ENCODE peak calls at places on chromosome 12, in nine cellular contexts. One of them, this sample, is unnamed.

GRCh38 chr12:114682101-114682919 is 1.7 kb downstream of the TBX3 start:
- DNase-seq in astrocyte of the hippocampus: no peak
- DNase-seq in AML-193: no peak
- DNase-seq in hippocampal formation: no peak
- DNase-seq in fibroblast of the aortic adventitia: no peak
- DNase-seq in anterior cingulate cortex: no peak
- DNase-seq in astrocyte of the spinal cord: no peak
- DNase-seq in RWPE1: no peak
- DNase-seq in T-cell: no peak
- DNase-seq in this sample: no peak

GRCh38 chr12:109695961-109696461 is 17.6 kb upstream of the FAM222A start:
- DNase-seq in fibroblast of the aortic adventitia: no peak
- DNase-seq in astrocyte of the spinal cord: no peak
- DNase-seq in T-cell: no peak
- DNase-seq in AML-193: no peak
- DNase-seq in RWPE1: no peak
- DNase-seq in hippocampal formation: peak
- DNase-seq in astrocyte of the hippocampus: no peak
- DNase-seq in anterior cingulate cortex: no peak
- DNase-seq in this sample: no peak

GRCh38 chr12:80068173-80068572 is 31.2 kb upstream of the OTOGL start:
- DNase-seq in astrocyte of the hippocampus: no peak
- DNase-seq in AML-193: no peak
- DNase-seq in astrocyte of the spinal cord: no peak
- DNase-seq in T-cell: no peak
- DNase-seq in hippocampal formation: no peak
- DNase-seq in fibroblast of the aortic adventitia: no peak
- DNase-seq in anterior cingulate cortex: no peak
- DNase-seq in RWPE1: no peak
- DNase-seq in this sample: no peak

GRCh38 chr12:75635606-75636444 is 124.4 kb upstream of the KRR1 start:
- DNase-seq in anterior cingulate cortex: no peak
- DNase-seq in AML-193: peak
- DNase-seq in RWPE1: no peak
- DNase-seq in astrocyte of the hippocampus: peak
- DNase-seq in fibroblast of the aortic adventitia: peak
- DNase-seq in astrocyte of the spinal cord: peak
- DNase-seq in hippocampal formation: no peak
- DNase-seq in T-cell: no peak
- DNase-seq in this sample: no peak

GRCh38 chr12:73383584-73384229 is 1111.5 kb downstream of the TRHDE start:
- DNase-seq in astrocyte of the hippocampus: no peak
- DNase-seq in astrocyte of the spinal cord: no peak
- DNase-seq in fibroblast of the aortic adventitia: no peak
- DNase-seq in AML-193: no peak
- DNase-seq in T-cell: no peak
- DNase-seq in RWPE1: no peak
- DNase-seq in anterior cingulate cortex: no peak
- DNase-seq in hippocampal formation: no peak
- DNase-seq in this sample: no peak

GRCh38 chr12:5015711-5016492 is 27.8 kb upstream of the KCNA5 start:
- DNase-seq in RWPE1: no peak
- DNase-seq in hippocampal formation: no peak
- DNase-seq in T-cell: no peak
- DNase-seq in astrocyte of the hippocampus: no peak
- DNase-seq in anterior cingulate cortex: no peak
- DNase-seq in AML-193: no peak
- DNase-seq in fibroblast of the aortic adventitia: no peak
- DNase-seq in astrocyte of the spinal cord: no peak
- DNase-seq in this sample: no peak

GRCh38 chr12:47317182-47317915 is 237.6 kb upstream of the AMIGO2 start:
- DNase-seq in RWPE1: no peak
- DNase-seq in anterior cingulate cortex: no peak
- DNase-seq in T-cell: no peak
- DNase-seq in fibroblast of the aortic adventitia: no peak
- DNase-seq in hippocampal formation: no peak
- DNase-seq in astrocyte of the hippocampus: no peak
- DNase-seq in astrocyte of the spinal cord: no peak
- DNase-seq in AML-193: no peak
- DNase-seq in this sample: no peak

GRCh38 chr12:133010657-133011297 is 24.6 kb downstream of the ZNF26 start:
- DNase-seq in hippocampal formation: no peak
- DNase-seq in anterior cingulate cortex: no peak
- DNase-seq in AML-193: no peak
- DNase-seq in fibroblast of the aortic adventitia: peak
- DNase-seq in RWPE1: no peak
- DNase-seq in astrocyte of the spinal cord: no peak
- DNase-seq in T-cell: no peak
- DNase-seq in astrocyte of the hippocampus: no peak
- DNase-seq in this sample: peak

GRCh38 chr12:118356809-118357326 is 15.8 kb downstream of the TAOK3 start:
- DNase-seq in fibroblast of the aortic adventitia: peak
- DNase-seq in anterior cingulate cortex: no peak
- DNase-seq in astrocyte of the spinal cord: peak
- DNase-seq in AML-193: peak
- DNase-seq in T-cell: no peak
- DNase-seq in hippocampal formation: no peak
- DNase-seq in astrocyte of the hippocampus: no peak
- DNase-seq in RWPE1: peak
- DNase-seq in this sample: no peak

GRCh38 chr12:48972213-48973021 is 882 bp upstream of the WNT10B start:
- DNase-seq in hippocampal formation: no peak
- DNase-seq in astrocyte of the hippocampus: peak
- DNase-seq in RWPE1: no peak
- DNase-seq in fibroblast of the aortic adventitia: no peak
- DNase-seq in anterior cingulate cortex: no peak
- DNase-seq in T-cell: no peak
- DNase-seq in AML-193: peak
- DNase-seq in astrocyte of the spinal cord: no peak
- DNase-seq in this sample: no peak

GRCh38 chr12:60014441-60014840 is 418.6 kb downstream of the SLC16A7 start:
- DNase-seq in anterior cingulate cortex: no peak
- DNase-seq in AML-193: no peak
- DNase-seq in T-cell: no peak
- DNase-seq in astrocyte of the spinal cord: no peak
- DNase-seq in RWPE1: no peak
- DNase-seq in hippocampal formation: no peak
- DNase-seq in fibroblast of the aortic adventitia: no peak
- DNase-seq in astrocyte of the hippocampus: no peak
- DNase-seq in this sample: no peak

GRCh38 chr12:65533177-65533883 is 254.8 kb downstream of the MSRB3 start:
- DNase-seq in T-cell: no peak
- DNase-seq in RWPE1: no peak
- DNase-seq in astrocyte of the hippocampus: peak
- DNase-seq in astrocyte of the spinal cord: peak
- DNase-seq in AML-193: no peak
- DNase-seq in hippocampal formation: no peak
- DNase-seq in fibroblast of the aortic adventitia: peak
- DNase-seq in anterior cingulate cortex: no peak
- DNase-seq in this sample: no peak

GRCh38 chr12:49762468-49762847 is 21.1 kb downstream of the TMBIM6 start:
- DNase-seq in AML-193: no peak
- DNase-seq in fibroblast of the aortic adventitia: no peak
- DNase-seq in RWPE1: no peak
- DNase-seq in astrocyte of the hippocampus: no peak
- DNase-seq in T-cell: no peak
- DNase-seq in hippocampal formation: no peak
- DNase-seq in anterior cingulate cortex: no peak
- DNase-seq in astrocyte of the spinal cord: no peak
- DNase-seq in this sample: no peak

GRCh38 chr12:130911193-130911592 is 39.3 kb downstream of the RAN start:
- DNase-seq in RWPE1: no peak
- DNase-seq in anterior cingulate cortex: no peak
- DNase-seq in hippocampal formation: no peak
- DNase-seq in AML-193: no peak
- DNase-seq in astrocyte of the hippocampus: no peak
- DNase-seq in T-cell: no peak
- DNase-seq in astrocyte of the spinal cord: no peak
- DNase-seq in fibroblast of the aortic adventitia: no peak
- DNase-seq in this sample: no peak

GRCh38 chr12:52903285-52903854 is 1.5 kb downstream of the KRT8 start:
- DNase-seq in astrocyte of the hippocampus: peak
- DNase-seq in AML-193: peak
- DNase-seq in astrocyte of the spinal cord: peak
- DNase-seq in fibroblast of the aortic adventitia: peak
- DNase-seq in anterior cingulate cortex: peak
- DNase-seq in T-cell: peak
- DNase-seq in RWPE1: no peak
- DNase-seq in hippocampal formation: peak
- DNase-seq in this sample: peak

GRCh38 chr12:54723653-54724256 is 75.6 kb upstream of the DCD start:
- DNase-seq in RWPE1: no peak
- DNase-seq in T-cell: no peak
- DNase-seq in hippocampal formation: no peak
- DNase-seq in astrocyte of the hippocampus: peak
- DNase-seq in fibroblast of the aortic adventitia: peak
- DNase-seq in anterior cingulate cortex: no peak
- DNase-seq in astrocyte of the spinal cord: no peak
- DNase-seq in AML-193: peak
- DNase-seq in this sample: peak

GRCh38 chr12:3717283-3717974 is 35.5 kb downstream of the CRACR2A start:
- DNase-seq in hippocampal formation: no peak
- DNase-seq in T-cell: no peak
- DNase-seq in AML-193: no peak
- DNase-seq in anterior cingulate cortex: no peak
- DNase-seq in fibroblast of the aortic adventitia: no peak
- DNase-seq in astrocyte of the hippocampus: no peak
- DNase-seq in RWPE1: no peak
- DNase-seq in astrocyte of the spinal cord: no peak
- DNase-seq in this sample: no peak

GRCh38 chr12:24661657-24662096 is 287.2 kb downstream of the BCAT1 start:
- DNase-seq in T-cell: no peak
- DNase-seq in AML-193: peak
- DNase-seq in fibroblast of the aortic adventitia: peak
- DNase-seq in astrocyte of the spinal cord: peak
- DNase-seq in astrocyte of the hippocampus: peak
- DNase-seq in anterior cingulate cortex: peak
- DNase-seq in RWPE1: no peak
- DNase-seq in hippocampal formation: peak
- DNase-seq in this sample: no peak

GRCh38 chr12:47818007-47818376 is 1.7 kb downstream of the HDAC7 start:
- DNase-seq in fibroblast of the aortic adventitia: no peak
- DNase-seq in T-cell: no peak
- DNase-seq in AML-193: no peak
- DNase-seq in astrocyte of the spinal cord: no peak
- DNase-seq in hippocampal formation: no peak
- DNase-seq in astrocyte of the hippocampus: no peak
- DNase-seq in RWPE1: no peak
- DNase-seq in anterior cingulate cortex: no peak
- DNase-seq in this sample: no peak

GRCh38 chr12:120997448-120997847 is 18.8 kb downstream of the C12orf43 start:
- DNase-seq in AML-193: no peak
- DNase-seq in astrocyte of the hippocampus: no peak
- DNase-seq in anterior cingulate cortex: no peak
- DNase-seq in fibroblast of the aortic adventitia: no peak
- DNase-seq in hippocampal formation: no peak
- DNase-seq in RWPE1: no peak
- DNase-seq in astrocyte of the spinal cord: no peak
- DNase-seq in T-cell: no peak
- DNase-seq in this sample: no peak

GRCh38 chr12:6434205-6435180 is 10.3 kb upstream of the CD27 start:
- DNase-seq in astrocyte of the spinal cord: no peak
- DNase-seq in RWPE1: no peak
- DNase-seq in fibroblast of the aortic adventitia: no peak
- DNase-seq in T-cell: peak
- DNase-seq in AML-193: no peak
- DNase-seq in anterior cingulate cortex: no peak
- DNase-seq in hippocampal formation: no peak
- DNase-seq in astrocyte of the hippocampus: no peak
- DNase-seq in this sample: peak

GRCh38 chr12:109943811-109944210 is 43.7 kb downstream of the TCHP start:
- DNase-seq in T-cell: no peak
- DNase-seq in astrocyte of the spinal cord: no peak
- DNase-seq in fibroblast of the aortic adventitia: no peak
- DNase-seq in astrocyte of the hippocampus: no peak
- DNase-seq in anterior cingulate cortex: no peak
- DNase-seq in AML-193: no peak
- DNase-seq in hippocampal formation: no peak
- DNase-seq in RWPE1: no peak
- DNase-seq in this sample: no peak

GRCh38 chr12:47094804-47095203 is 15.0 kb upstream of the AMIGO2 start:
- DNase-seq in RWPE1: no peak
- DNase-seq in astrocyte of the spinal cord: peak
- DNase-seq in AML-193: no peak
- DNase-seq in astrocyte of the hippocampus: peak
- DNase-seq in fibroblast of the aortic adventitia: no peak
- DNase-seq in hippocampal formation: no peak
- DNase-seq in anterior cingulate cortex: no peak
- DNase-seq in T-cell: no peak
- DNase-seq in this sample: no peak

GRCh38 chr12:120117961-120118709 is 1.6 kb upstream of the RAB35 start:
- DNase-seq in astrocyte of the hippocampus: peak
- DNase-seq in anterior cingulate cortex: no peak
- DNase-seq in astrocyte of the spinal cord: peak
- DNase-seq in AML-193: no peak
- DNase-seq in T-cell: no peak
- DNase-seq in hippocampal formation: no peak
- DNase-seq in RWPE1: peak
- DNase-seq in fibroblast of the aortic adventitia: peak
- DNase-seq in this sample: no peak

GRCh38 chr12:100794441-100795192 is at the start of gene ANO4:
- DNase-seq in AML-193: no peak
- DNase-seq in astrocyte of the spinal cord: peak
- DNase-seq in T-cell: no peak
- DNase-seq in RWPE1: no peak
- DNase-seq in anterior cingulate cortex: peak
- DNase-seq in fibroblast of the aortic adventitia: peak
- DNase-seq in astrocyte of the hippocampus: peak
- DNase-seq in hippocampal formation: peak
- DNase-seq in this sample: no peak

GRCh38 chr12:66409195-66409871 is 107.0 kb downstream of the HELB start:
- DNase-seq in anterior cingulate cortex: no peak
- DNase-seq in AML-193: peak
- DNase-seq in astrocyte of the hippocampus: peak
- DNase-seq in hippocampal formation: no peak
- DNase-seq in fibroblast of the aortic adventitia: peak
- DNase-seq in RWPE1: no peak
- DNase-seq in astrocyte of the spinal cord: peak
- DNase-seq in T-cell: peak
- DNase-seq in this sample: peak

GRCh38 chr12:97960741-97961608 is 498.4 kb downstream of the RMST start:
- DNase-seq in hippocampal formation: no peak
- DNase-seq in anterior cingulate cortex: no peak
- DNase-seq in RWPE1: no peak
- DNase-seq in astrocyte of the spinal cord: peak
- DNase-seq in fibroblast of the aortic adventitia: no peak
- DNase-seq in T-cell: no peak
- DNase-seq in astrocyte of the hippocampus: peak
- DNase-seq in AML-193: peak
- DNase-seq in this sample: no peak

GRCh38 chr12:72673853-72674252 is 401.7 kb downstream of the TRHDE start:
- DNase-seq in fibroblast of the aortic adventitia: no peak
- DNase-seq in hippocampal formation: no peak
- DNase-seq in T-cell: no peak
- DNase-seq in AML-193: no peak
- DNase-seq in astrocyte of the hippocampus: no peak
- DNase-seq in anterior cingulate cortex: no peak
- DNase-seq in astrocyte of the spinal cord: no peak
- DNase-seq in RWPE1: no peak
- DNase-seq in this sample: no peak

GRCh38 chr12:44342371-44342770 is 506.5 kb downstream of the TMEM117 start:
- DNase-seq in fibroblast of the aortic adventitia: no peak
- DNase-seq in T-cell: no peak
- DNase-seq in anterior cingulate cortex: no peak
- DNase-seq in AML-193: no peak
- DNase-seq in RWPE1: no peak
- DNase-seq in astrocyte of the spinal cord: no peak
- DNase-seq in hippocampal formation: no peak
- DNase-seq in astrocyte of the hippocampus: no peak
- DNase-seq in this sample: no peak

GRCh38 chr12:73465106-73465505 is 1072.5 kb upstream of the ATXN7L3B start:
- DNase-seq in anterior cingulate cortex: no peak
- DNase-seq in astrocyte of the hippocampus: no peak
- DNase-seq in AML-193: no peak
- DNase-seq in fibroblast of the aortic adventitia: no peak
- DNase-seq in astrocyte of the spinal cord: no peak
- DNase-seq in T-cell: no peak
- DNase-seq in hippocampal formation: no peak
- DNase-seq in RWPE1: no peak
- DNase-seq in this sample: no peak

GRCh38 chr12:34376133-34376799 is 354.0 kb downstream of the ALG10 start:
- DNase-seq in anterior cingulate cortex: no peak
- DNase-seq in T-cell: no peak
- DNase-seq in RWPE1: no peak
- DNase-seq in AML-193: no peak
- DNase-seq in hippocampal formation: no peak
- DNase-seq in astrocyte of the spinal cord: no peak
- DNase-seq in fibroblast of the aortic adventitia: no peak
- DNase-seq in astrocyte of the hippocampus: no peak
- DNase-seq in this sample: no peak